ENCODE peak calls at places on chromosomes 12 and 14, in five cellular contexts. V is T-cell; M is stimulated activated naive B cell treated with anti-CD40 and anti-IgM and Interleukin-4, amounts not matched to agents 10 μg/mL and 1 μg/mL and 100 μg/mL, for 72 hours; Y is T-helper 17 cell; Q is stimulated activated memory B cell treated with anti-CD40 and anti-IgM and Interleukin-4, amounts not matched to agents 10 μg/mL and 1 μg/mL and 100 μg/mL, for 72 hours. W is an unnamed sample.

GRCh38 chr12:128120035-128120434 is 146.9 kb upstream of the TMEM132C start:
- ATAC-seq in V (no peak), Y (no peak), M (no peak), Q (no peak), W (no peak)

GRCh38 chr12:21776242-21776641 is 1.7 kb upstream of the KCNJ8 start:
- ATAC-seq in M (no peak), Q (no peak), V (no peak), Y (no peak), W (no peak)

GRCh38 chr12:104055686-104056388 is 5.8 kb upstream of the GLT8D2 start:
- ATAC-seq in Y (no peak), Q (no peak), M (no peak), V (no peak), W (no peak)

GRCh38 chr12:71636704-71637115 is 26.9 kb downstream of the ZFC3H1 start:
- ATAC-seq in V (no peak), M (peak; percentile 51), Y (peak; percentile 72), Q (no peak), W (peak; percentile 53)

GRCh38 chr14:25048170-25049126 is 1.5 kb downstream of the STXBP6 start:
- ATAC-seq in M (no peak), Q (no peak), V (no peak), Y (no peak), W (no peak)

GRCh38 chr14:31933716-31934115 is 143.4 kb upstream of the ARHGAP5 start:
- ATAC-seq in M (no peak), Q (no peak), V (no peak), Y (no peak), W (no peak)

GRCh38 chr12:88993655-88994054 is 358.6 kb downstream of the DUSP6 start:
- ATAC-seq in V (no peak), M (peak; percentile 46), Y (no peak), Q (no peak), W (no peak)

GRCh38 chr14:100915582-100915981 is 12.1 kb upstream of the RTL1 start:
- ATAC-seq in V (no peak), Q (no peak), Y (no peak), M (no peak), W (no peak)

GRCh38 chr12:53726946-53727309 is 324 bp downstream of the CALCOCO1 start:
- ATAC-seq in Q (no peak), M (peak; percentile 4), V (no peak), Y (no peak), W (peak; percentile 3)

GRCh38 chr14:70004791-70005190 is 125.6 kb downstream of the SMOC1 start:
- ATAC-seq in Y (no peak), V (no peak), M (no peak), Q (no peak), W (no peak)

GRCh38 chr14:89108608-89109007 is 284.2 kb downstream of the TTC8 start:
- ATAC-seq in M (no peak), V (no peak), Y (no peak), Q (no peak), W (no peak)

GRCh38 chr14:61636291-61636690 is 59.0 kb upstream of the HIF1A start:
- ATAC-seq in V (no peak), M (peak; percentile 61), Y (no peak), Q (no peak), W (no peak)

GRCh38 chr12:106308611-106309010 is 6.1 kb downstream of the TCP11L2 start:
- ATAC-seq in M (peak; percentile 15), Y (no peak), Q (no peak), V (no peak), W (no peak)

GRCh38 chr14:63478024-63478423 is 65.2 kb downstream of the PPP2R5E start:
- ATAC-seq in Y (peak; percentile 66), Q (peak; percentile 86), M (peak; percentile 81), V (no peak), W (no peak)

W was measured in esophagus mucosa.